ENCODE peak calls at places on chromosomes 4 and X, in four cellular contexts. One of them, this sample, is unnamed.

GRCh38 chrX:39158801-39159657 is 357.8 kb downstream of the MID1IP1 start:
- DNase-seq in HepG2: no peak
- DNase-seq in K562: no peak
- DNase-seq in stomach: no peak
- DNase-seq in this sample: no peak

GRCh38 chr4:8346838-8347605 is 77.5 kb downstream of the HTRA3 start:
- DNase-seq in HepG2: no peak
- DNase-seq in K562: no peak
- DNase-seq in stomach: peak; percentile 24
- DNase-seq in this sample: peak; percentile 60

GRCh38 chr4:3301450-3302163 is 8.8 kb downstream of the RGS12 start:
- DNase-seq in HepG2: no peak
- DNase-seq in K562: no peak
- DNase-seq in stomach: no peak
- DNase-seq in this sample: no peak

GRCh38 chr4:157992038-157992706 is 180.7 kb downstream of the GASK1B start:
- DNase-seq in HepG2: peak; percentile 60
- DNase-seq in K562: peak; percentile 11
- DNase-seq in stomach: no peak
- DNase-seq in this sample: no peak

GRCh38 chr4:113695328-113696169 is 66.0 kb downstream of the CAMK2D start:
- DNase-seq in HepG2: peak; percentile 28
- DNase-seq in K562: no peak
- DNase-seq in stomach: no peak
- DNase-seq in this sample: no peak

GRCh38 chr4:182297659-182298058 is 54.5 kb downstream of the TENM3 start:
- DNase-seq in HepG2: no peak
- DNase-seq in K562: no peak
- DNase-seq in stomach: no peak
- DNase-seq in this sample: no peak

GRCh38 chrX:150899191-150899757 is 806 bp upstream of the CD99L2 start:
- DNase-seq in HepG2: no peak
- DNase-seq in K562: peak; percentile 13
- DNase-seq in stomach: peak; percentile 37
- DNase-seq in this sample: peak; percentile 24

GRCh38 chr4:172709376-172709775 is 459.2 kb upstream of the GALNT7 start:
- DNase-seq in HepG2: no peak
- DNase-seq in K562: no peak
- DNase-seq in stomach: no peak
- DNase-seq in this sample: no peak

GRCh38 chr4:74715731-74716435 is 78.4 kb downstream of the BTC start:
- DNase-seq in HepG2: no peak
- DNase-seq in K562: no peak
- DNase-seq in stomach: no peak
- DNase-seq in this sample: no peak

DNA sequence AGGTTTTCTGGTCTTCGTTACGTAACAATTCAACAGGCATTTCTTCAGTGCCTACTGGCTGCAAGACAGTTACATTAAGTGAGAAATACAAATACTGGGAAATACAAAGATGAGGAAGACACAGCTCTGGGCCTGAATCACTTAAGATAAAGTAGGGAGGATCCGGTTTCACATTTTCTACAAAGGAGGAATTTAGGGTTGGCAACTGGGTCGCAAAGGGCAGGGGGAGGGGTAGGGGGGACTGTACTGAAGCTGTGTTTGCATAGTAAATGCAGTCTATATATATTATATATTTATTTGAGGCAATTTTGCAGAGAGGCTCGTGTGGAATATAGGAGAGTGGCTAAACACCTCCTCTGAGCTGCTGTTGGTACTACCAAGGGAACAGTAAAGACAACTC is 107.4 kb downstream of the MAML3 start:
- DNase-seq in HepG2: no peak
- DNase-seq in K562: no peak
- DNase-seq in stomach: no peak
- DNase-seq in this sample: no peak
- H3K27ac ChIP-seq in HepG2: no peak overlapping the region
- H3K27ac ChIP-seq in K562: no peak overlapping the region
- H3K27ac ChIP-seq in stomach: no peak overlapping the region
- H3K27ac ChIP-seq in this sample: no peak overlapping the region

GRCh38 chr4:38667005-38667771 is 3.2 kb downstream of the KLF3 start:
- DNase-seq in HepG2: peak; percentile 97
- DNase-seq in K562: peak; percentile 78
- DNase-seq in stomach: peak; percentile 77
- DNase-seq in this sample: peak; percentile 91
- TF ChIP-seq POLR2A in HepG2: peak; percentile 60
- TF ChIP-seq POLR2A in K562: peak; percentile 77
- TF ChIP-seq POLR2A in stomach: peak; percentile 48
- TF ChIP-seq POLR2A in this sample: peak; percentile 67

GRCh38 chr4:26322349-26322748 is 1.5 kb downstream of the RBPJ start:
- DNase-seq in HepG2: no peak
- DNase-seq in K562: no peak
- DNase-seq in stomach: no peak
- DNase-seq in this sample: no peak

GRCh38 chr4:26319467-26320158 is 1.2 kb upstream of the RBPJ start:
- DNase-seq in HepG2: peak; percentile 98
- DNase-seq in K562: peak; percentile 81
- DNase-seq in stomach: peak; percentile 99
- DNase-seq in this sample: peak; percentile 98

GRCh38 chr4:26321326-26322276 is 787 bp downstream of the RBPJ start:
- DNase-seq in HepG2: peak; percentile 5
- DNase-seq in K562: no peak
- DNase-seq in stomach: no peak
- DNase-seq in this sample: peak; percentile 32

GRCh38 chr4:26320159-26320452 is 708 bp upstream of the RBPJ start:
- DNase-seq in HepG2: peak; percentile 23
- DNase-seq in K562: no peak
- DNase-seq in stomach: no peak
- DNase-seq in this sample: no peak

DNA sequence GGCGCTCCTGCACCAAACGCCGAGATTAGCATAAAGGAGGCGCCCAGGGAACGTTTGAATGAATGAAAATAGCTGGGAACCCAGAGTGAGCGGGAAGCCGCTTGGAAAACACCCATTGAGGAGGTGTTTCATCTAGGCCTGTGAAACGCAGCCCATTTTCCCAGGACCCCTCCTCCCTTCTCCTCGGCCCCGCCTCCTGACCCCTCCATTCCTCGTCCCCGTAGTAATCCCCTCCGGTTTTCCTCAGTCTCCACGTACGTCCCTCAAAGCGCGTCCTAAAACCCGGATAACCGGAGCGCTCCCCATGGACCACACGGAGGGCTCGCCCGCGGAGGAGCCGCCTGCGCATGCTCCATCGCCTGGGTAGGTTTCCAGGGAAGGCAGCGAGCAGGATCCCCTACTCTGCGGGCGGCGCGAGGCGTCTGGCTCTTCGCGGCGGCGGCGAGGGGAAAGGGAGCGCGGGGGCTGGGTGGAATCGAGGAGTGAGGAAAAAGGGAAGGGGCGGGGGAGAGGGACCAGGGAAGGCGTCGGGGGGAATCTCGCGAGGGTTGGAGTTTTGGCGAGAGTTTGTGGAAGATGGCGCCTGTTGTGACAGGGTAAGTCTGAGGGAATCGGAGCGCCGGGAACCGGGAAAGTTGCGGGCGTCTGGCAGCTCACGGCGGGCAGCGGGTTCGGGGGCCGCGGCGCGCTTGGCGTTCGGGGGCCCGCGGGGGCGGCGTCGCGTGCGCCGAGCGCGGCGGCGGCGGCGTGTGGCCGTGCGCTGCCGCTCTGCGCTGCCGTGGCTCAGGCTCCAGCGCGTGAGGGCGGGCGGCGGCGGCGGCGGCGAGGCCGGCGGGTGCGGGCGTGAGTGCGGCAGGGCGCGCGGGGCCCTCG is at the start of gene RBPJ:
- DNase-seq in HepG2: peak; percentile 93
- DNase-seq in K562: peak; percentile 85
- DNase-seq in stomach: peak; percentile 88
- DNase-seq in this sample: peak; percentile 90
- TF ChIP-seq EP300 in HepG2: no peak
- TF ChIP-seq EP300 in K562: no peak
- TF ChIP-seq EP300 in stomach: no peak
- TF ChIP-seq EP300 in this sample: no peak

GRCh38 chrX:153382563-153383482 is 18.3 kb downstream of the PNMA6E start:
- DNase-seq in HepG2: no peak
- DNase-seq in K562: no peak
- DNase-seq in stomach: no peak
- DNase-seq in this sample: no peak

GRCh38 chrX:153380691-153381090 is 20.5 kb downstream of the PNMA6E start:
- DNase-seq in HepG2: no peak
- DNase-seq in K562: no peak
- DNase-seq in stomach: no peak
- DNase-seq in this sample: no peak

GRCh38 chrX:153379508-153379907 is 21.6 kb downstream of the PNMA6E start:
- DNase-seq in HepG2: no peak
- DNase-seq in K562: no peak
- DNase-seq in stomach: no peak
- DNase-seq in this sample: no peak

GRCh38 chrX:153379971-153380581 is 21.1 kb downstream of the PNMA6E start:
- DNase-seq in HepG2: no peak
- DNase-seq in K562: no peak
- DNase-seq in stomach: no peak
- DNase-seq in this sample: no peak

GRCh38 chrX:153381684-153382532 is 19.2 kb downstream of the PNMA6E start:
- DNase-seq in HepG2: peak; percentile 59
- DNase-seq in K562: peak; percentile 63
- DNase-seq in stomach: no peak
- DNase-seq in this sample: peak; percentile 81
- H3K27ac ChIP-seq in HepG2: peak overlapping the region; percentile 65
- H3K27ac ChIP-seq in K562: peak overlapping the region; percentile 65
- H3K27ac ChIP-seq in stomach: peak overlapping the region; percentile 32
- H3K27ac ChIP-seq in this sample: peak overlapping the region; percentile 93

GRCh38 chr4:186260117-186260503 is 5.9 kb upstream of the F11 start:
- DNase-seq in HepG2: peak; percentile 60
- DNase-seq in K562: no peak
- DNase-seq in stomach: no peak
- DNase-seq in this sample: no peak

GRCh38 chr4:186255122-186255521 is 10.9 kb upstream of the F11 start:
- DNase-seq in HepG2: no peak
- DNase-seq in K562: no peak
- DNase-seq in stomach: no peak
- DNase-seq in this sample: no peak

GRCh38 chr4:186260504-186261448 is 5.2 kb upstream of the F11 start:
- DNase-seq in HepG2: peak; percentile 77
- DNase-seq in K562: no peak
- DNase-seq in stomach: no peak
- DNase-seq in this sample: no peak

DNA sequence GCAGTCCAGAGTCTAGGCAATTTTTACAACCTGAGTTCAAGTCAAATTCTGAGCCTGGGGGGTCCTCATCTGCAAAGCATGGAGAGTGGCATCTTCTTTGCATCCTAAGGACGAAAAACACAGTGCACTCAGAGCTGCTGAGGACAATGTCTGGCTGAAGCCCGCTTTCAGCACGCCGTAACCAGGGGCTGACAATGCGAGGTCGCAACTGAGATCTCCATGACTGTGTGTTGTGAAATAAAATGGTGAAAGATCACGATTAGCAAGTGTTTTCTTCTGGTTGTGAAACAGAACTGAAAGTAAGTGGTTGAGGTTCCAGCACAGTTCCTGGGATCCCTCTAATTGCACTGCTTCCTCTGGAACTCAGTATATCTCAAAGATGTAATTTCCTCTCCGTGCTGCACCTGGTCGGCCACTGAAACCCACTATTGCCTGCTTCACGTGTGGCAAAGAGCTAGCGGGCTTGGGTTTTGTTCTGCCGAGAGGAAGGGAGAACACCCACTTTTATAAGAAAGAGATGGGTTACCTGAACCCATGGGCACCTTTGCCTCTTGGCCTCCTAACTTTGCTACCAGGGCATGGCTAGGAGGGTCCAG is 7.7 kb upstream of the F11 start:
- DNase-seq in HepG2: no peak
- DNase-seq in K562: no peak
- DNase-seq in stomach: no peak
- DNase-seq in this sample: no peak
- TF ChIP-seq POLR2A in HepG2: no peak
- TF ChIP-seq POLR2A in K562: no peak
- TF ChIP-seq POLR2A in stomach: no peak
- TF ChIP-seq POLR2A in this sample: no peak

GRCh38 chrX:138648570-138648969 is 62.9 kb downstream of the FGF13 start:
- DNase-seq in HepG2: no peak
- DNase-seq in K562: no peak
- DNase-seq in stomach: no peak
- DNase-seq in this sample: no peak
- TF ChIP-seq EP300 in HepG2: no peak
- TF ChIP-seq EP300 in K562: no peak
- TF ChIP-seq EP300 in stomach: no peak
- TF ChIP-seq EP300 in this sample: no peak

GRCh38 chr4:86957214-86957613 is 22.4 kb downstream of the AFF1 start:
- DNase-seq in HepG2: no peak
- DNase-seq in K562: no peak
- DNase-seq in stomach: no peak
- DNase-seq in this sample: no peak
- H3K27ac ChIP-seq in HepG2: no peak overlapping the region
- H3K27ac ChIP-seq in K562: no peak overlapping the region
- H3K27ac ChIP-seq in stomach: peak overlapping the region; percentile 2
- H3K27ac ChIP-seq in this sample: no peak overlapping the region

GRCh38 chr4:123381996-123382395 is 14.6 kb upstream of the SPRY1 start:
- DNase-seq in HepG2: no peak
- DNase-seq in K562: no peak
- DNase-seq in stomach: no peak
- DNase-seq in this sample: no peak
- TF ChIP-seq POLR2A in HepG2: no peak
- TF ChIP-seq POLR2A in K562: no peak
- TF ChIP-seq POLR2A in stomach: no peak
- TF ChIP-seq POLR2A in this sample: no peak

DNA sequence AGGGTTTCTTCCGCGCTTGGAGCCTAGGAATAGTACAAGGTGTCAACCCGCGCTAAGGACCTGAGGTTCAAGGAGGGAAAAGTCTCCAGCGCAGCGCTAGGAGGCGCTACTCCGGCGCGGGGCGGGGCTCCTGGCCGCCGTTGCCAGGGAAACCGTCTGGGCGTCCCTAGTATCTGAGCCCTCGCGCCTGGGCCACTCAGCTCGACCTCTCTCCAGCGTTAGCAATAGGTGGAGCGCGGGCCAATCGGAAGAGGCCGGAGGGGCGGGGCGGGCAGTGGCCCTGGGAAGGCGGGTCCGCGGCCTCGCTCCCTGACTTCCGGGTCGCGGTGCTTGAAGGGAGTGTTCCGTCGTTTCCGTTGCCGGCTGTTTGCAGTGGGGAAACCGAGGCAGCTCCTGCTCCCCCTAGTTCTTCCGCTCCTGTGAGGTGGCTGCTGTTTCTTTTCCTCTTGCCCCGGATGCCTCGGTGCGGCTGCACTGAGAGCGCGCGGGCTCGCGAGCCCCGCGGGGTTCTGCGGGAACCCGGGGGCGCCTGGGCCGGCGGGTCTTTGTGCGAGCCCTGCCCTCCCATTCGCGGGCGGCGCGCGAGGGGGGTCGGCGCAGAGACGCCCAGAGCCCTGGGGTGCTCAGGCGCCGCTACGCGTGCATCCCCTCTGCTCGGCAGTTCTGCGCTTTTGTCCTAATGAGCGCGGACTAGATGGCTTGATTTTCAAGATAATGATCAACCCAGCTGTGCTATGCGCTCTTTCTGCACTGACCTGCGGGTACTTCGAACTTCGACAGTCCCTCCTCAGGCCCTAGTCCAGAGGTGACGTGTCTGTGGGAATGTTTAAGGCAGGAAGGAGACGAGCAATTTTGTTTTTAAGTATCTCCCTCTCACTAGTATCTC is at the start of gene ELMOD2:
- DNase-seq in HepG2: peak; percentile 95
- DNase-seq in K562: peak; percentile 98
- DNase-seq in stomach: peak; percentile 99
- DNase-seq in this sample: peak; percentile 98
- TF ChIP-seq EP300 in HepG2: no peak
- TF ChIP-seq EP300 in K562: no peak
- TF ChIP-seq EP300 in stomach: no peak
- TF ChIP-seq EP300 in this sample: no peak

GRCh38 chr4:121146530-121146929 is 17.6 kb downstream of the TNIP3 start:
- DNase-seq in HepG2: no peak
- DNase-seq in K562: no peak
- DNase-seq in stomach: no peak
- DNase-seq in this sample: no peak
- H3K27ac ChIP-seq in HepG2: no peak overlapping the region
- H3K27ac ChIP-seq in K562: no peak overlapping the region
- H3K27ac ChIP-seq in stomach: no peak overlapping the region
- H3K27ac ChIP-seq in this sample: no peak overlapping the region

This sample was measured in ovary.